ENCODE peak calls at places on chromosome 4, in ten cellular contexts. X, G, U, L, O, S, H, Q, E and T are unnamed samples.

GRCh38 chr4:56958111-56958517 is 19.3 kb downstream of the NOA1 start:
- DNase-seq in X (no peak), G (no peak), U (no peak), L (no peak), O (peak; percentile 13), S (no peak), H (peak; percentile 97), Q (no peak), E (no peak), T (peak; percentile 98)

GRCh38 chr4:76753814-76754213 is 144.1 kb downstream of the SOWAHB start:
- DNase-seq in X (no peak), G (no peak), U (no peak), L (no peak), O (no peak), S (no peak), H (peak; percentile 86), Q (no peak), E (no peak), T (no peak)

GRCh38 chr4:62871057-62871456 is 1538.2 kb downstream of the TECRL start:
- DNase-seq in X (no peak), G (no peak), U (no peak), L (no peak), O (no peak), S (no peak), H (no peak), Q (no peak), E (no peak), T (no peak)

GRCh38 chr4:153438916-153439756 is 27.0 kb upstream of the TMEM131L start:
- DNase-seq in X (no peak), G (peak; percentile 79), U (no peak), L (no peak), O (no peak), S (no peak), H (no peak), Q (no peak), E (no peak), T (no peak)

GRCh38 chr4:123631699-123632098 is 235.1 kb downstream of the SPRY1 start:
- DNase-seq in X (no peak), G (no peak), U (no peak), L (no peak), O (no peak), S (no peak), H (no peak), Q (no peak), E (no peak), T (no peak)

GRCh38 chr4:118967393-118967792 is 78.7 kb downstream of the SYNPO2 start:
- DNase-seq in X (no peak), G (no peak), U (no peak), L (no peak), O (no peak), S (no peak), H (no peak), Q (no peak), E (no peak), T (peak; percentile 61)

GRCh38 chr4:156312261-156312847 is 358.7 kb upstream of the CTSO start:
- DNase-seq in X (no peak), G (no peak), U (no peak), L (no peak), O (no peak), S (no peak), H (no peak), Q (no peak), E (no peak), T (no peak)

GRCh38 chr4:102061133-102061532 is 270.6 kb downstream of the BANK1 start:
- DNase-seq in X (no peak), G (no peak), U (no peak), L (no peak), O (no peak), S (no peak), H (no peak), Q (no peak), E (no peak), T (no peak)

GRCh38 chr4:56728512-56728911 is 47.4 kb upstream of the HOPX start:
- DNase-seq in X (no peak), G (no peak), U (no peak), L (no peak), O (peak; percentile 11), S (no peak), H (peak; percentile 89), Q (no peak), E (no peak), T (peak; percentile 24)

GRCh38 chr4:186889876-186890643 is 166.4 kb upstream of the FAT1 start:
- DNase-seq in X (no peak), G (no peak), U (no peak), L (no peak), O (no peak), S (no peak), H (no peak), Q (no peak), E (no peak), T (no peak)

GRCh38 chr4:188002751-188003150 is 7.2 kb downstream of the ZFP42 start:
- DNase-seq in X (no peak), G (no peak), U (no peak), L (no peak), O (no peak), S (no peak), H (no peak), Q (no peak), E (no peak), T (no peak)

GRCh38 chr4:140289486-140289885 is 84.0 kb upstream of the SCOC start:
- DNase-seq in X (no peak), G (no peak), U (no peak), L (no peak), O (no peak), S (no peak), H (no peak), Q (no peak), E (no peak), T (no peak)

GRCh38 chr4:137961051-137961438 is 281.1 kb downstream of the SLC7A11 start:
- DNase-seq in X (no peak), G (no peak), U (no peak), L (no peak), O (peak; percentile 1), S (no peak), H (no peak), Q (peak; percentile 10), E (no peak), T (no peak)

GRCh38 chr4:39716356-39716755 is 18.4 kb downstream of the UBE2K start:
- DNase-seq in X (no peak), G (no peak), U (no peak), L (no peak), O (no peak), S (no peak), H (no peak), Q (no peak), E (no peak), T (no peak)

GRCh38 chr4:185782523-185782922 is 29.5 kb downstream of the SORBS2 start:
- DNase-seq in X (no peak), G (no peak), U (peak; percentile 76), L (no peak), O (no peak), S (peak; percentile 10), H (peak; percentile 58), Q (peak; percentile 28), E (no peak), T (no peak)

GRCh38 chr4:13919021-13919441 is 291.5 kb upstream of the BOD1L1 start:
- DNase-seq in X (no peak), G (no peak), U (no peak), L (no peak), O (no peak), S (no peak), H (no peak), Q (no peak), E (no peak), T (no peak)

GRCh38 chr4:142845293-142846070 is 619 bp downstream of the INPP4B start:
- DNase-seq in X (no peak), G (no peak), U (no peak), L (peak; percentile 38), O (peak; percentile 27), S (no peak), H (peak; percentile 2), Q (peak; percentile 44), E (no peak), T (no peak)

DNA sequence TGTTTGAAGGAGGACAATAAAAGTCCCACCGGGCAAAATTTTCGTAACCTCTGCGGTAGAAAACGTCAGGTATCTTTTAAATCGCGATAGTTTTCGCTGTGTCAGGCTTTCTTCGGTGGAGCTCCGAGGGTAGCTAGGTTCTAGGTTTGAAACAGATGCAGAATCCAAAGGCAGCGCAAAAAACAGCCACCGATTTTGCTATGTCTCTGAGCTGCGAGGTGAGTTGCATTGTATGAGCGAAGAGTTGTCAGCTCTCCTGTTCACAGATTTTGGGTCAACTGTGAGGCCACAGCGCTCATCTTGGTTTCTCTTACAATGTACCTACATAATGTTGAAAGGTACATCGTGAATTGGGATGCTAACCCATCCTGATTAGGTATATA is 459 bp downstream of the CLCN3 start:
- DNase-seq in X (no peak), G (no peak), U (peak; percentile 16), L (no peak), O (peak; percentile 20), S (no peak), H (peak; percentile 64), Q (peak; percentile 27), E (no peak), T (no peak)
- TF ChIP-seq MAX in X (no peak), G (no peak), U (no peak), L (no peak), O (no peak), S (no peak), H (no peak), Q (no peak), E (no peak), T (no peak)

DNA sequence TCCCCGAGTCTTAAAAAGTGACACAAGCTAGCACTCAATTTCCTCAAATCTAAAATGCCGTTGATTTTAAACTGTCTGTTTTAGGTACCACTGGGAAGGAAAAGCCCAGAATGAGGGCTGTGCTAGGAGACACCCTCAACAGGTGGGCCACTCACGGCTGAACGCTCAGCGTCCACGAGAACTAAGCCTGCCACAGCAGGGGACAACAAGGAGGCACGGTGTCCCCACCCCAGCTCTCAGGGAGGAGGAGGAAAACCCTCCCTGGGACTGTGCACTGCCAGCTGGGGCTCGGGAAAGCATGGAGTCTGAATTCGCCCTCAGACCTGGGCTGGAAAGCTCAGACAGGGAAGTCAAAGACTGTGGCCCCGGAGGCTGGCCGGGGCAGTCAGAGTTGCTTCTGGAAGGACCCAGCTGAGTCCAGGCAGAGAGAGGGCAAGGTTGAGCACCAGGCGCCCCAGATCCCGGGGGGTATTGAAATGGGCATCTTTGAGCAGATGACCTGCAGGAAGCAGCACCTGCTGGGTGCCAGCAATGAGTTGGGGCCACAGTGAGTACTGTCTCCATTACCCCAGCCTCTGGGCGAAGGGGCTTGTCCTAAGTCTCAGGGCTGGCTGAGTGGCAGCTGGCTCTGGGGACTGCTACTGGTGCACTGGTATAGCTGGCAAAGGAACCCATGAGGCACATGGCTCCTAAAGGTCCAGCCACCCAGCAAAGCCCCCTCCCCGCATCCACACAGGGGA is 769 bp upstream of the CPZ start:
- DNase-seq in X (no peak), G (no peak), U (no peak), L (no peak), O (no peak), S (no peak), H (no peak), Q (no peak), E (no peak), T (no peak)
- TF ChIP-seq MAX in X (no peak), G (no peak), U (no peak), L (no peak), O (no peak), S (no peak), H (no peak), Q (no peak), E (no peak), T (no peak)

GRCh38 chr4:15145709-15146108 is 143.4 kb downstream of the CPEB2 start:
- DNase-seq in X (no peak), G (no peak), U (no peak), L (no peak), O (no peak), S (no peak), H (no peak), Q (no peak), E (no peak), T (no peak)
- TF ChIP-seq MAX in X (no peak), G (no peak), U (no peak), L (no peak), O (no peak), S (no peak), H (no peak), Q (no peak), E (no peak), T (no peak)

GRCh38 chr4:184719407-184719806 is 14.5 kb downstream of the CENPU start:
- DNase-seq in X (no peak), G (no peak), U (no peak), L (no peak), O (no peak), S (no peak), H (no peak), Q (no peak), E (no peak), T (no peak)
- TF ChIP-seq MAX in X (no peak), G (no peak), U (no peak), L (no peak), O (no peak), S (no peak), H (no peak), Q (no peak), E (no peak), T (no peak)